ENCODE peak calls at places on chromosome 3, in nine cellular contexts. P, V, Y, W, I, L, A, E and S are unnamed samples.

GRCh38 chr3:27728195-27729087 is 6.3 kb upstream of the EOMES start:
- DNase-seq in E (no peak), A (no peak), P (no peak), V (no peak), Y (peak), I (no peak), L (no peak), W (no peak), S (no peak)

GRCh38 chr3:71064288-71064975 is 519.1 kb downstream of the FOXP1 start:
- DNase-seq in W (peak), I (peak), Y (no peak), L (peak), V (peak), E (peak), A (peak), P (peak), S (no peak)

GRCh38 chr3:110479676-110480075 is 591.9 kb upstream of the NECTIN3 start:
- DNase-seq in V (peak), W (no peak), L (no peak), P (no peak), I (no peak), Y (no peak), A (no peak), E (no peak), S (no peak)

GRCh38 chr3:188217681-188218080 is 63.7 kb downstream of the LPP start:
- DNase-seq in W (no peak), I (no peak), V (no peak), P (no peak), Y (no peak), L (no peak), A (no peak), E (no peak), S (no peak)

GRCh38 chr3:33428812-33429211 is 11.4 kb downstream of the UBP1 start:
- DNase-seq in L (no peak), V (no peak), P (no peak), I (no peak), Y (no peak), W (no peak), A (no peak), E (no peak), S (no peak)

GRCh38 chr3:126990890-126991289 is 8.0 kb downstream of the PLXNA1 start:
- DNase-seq in W (no peak), I (no peak), L (no peak), E (no peak), A (no peak), Y (no peak), P (no peak), V (no peak), S (no peak)

GRCh38 chr3:63818282-63819150 is 583 bp upstream of the C3orf49 start:
- DNase-seq in E (peak), P (peak), I (peak), L (peak), Y (peak), V (peak), A (peak), W (peak), S (peak)

GRCh38 chr3:13657660-13658435 is 108.9 kb downstream of the FBLN2 start:
- DNase-seq in V (peak), L (peak), W (peak), Y (peak), E (no peak), A (peak), P (no peak), I (peak), S (no peak)

GRCh38 chr3:63992461-63993209 is 30.7 kb downstream of the PSMD6 start:
- DNase-seq in L (no peak), A (no peak), Y (no peak), P (no peak), V (no peak), I (no peak), E (no peak), W (no peak), S (no peak)

GRCh38 chr3:105496343-105496742 is 129.6 kb downstream of the ALCAM start:
- DNase-seq in V (no peak), P (no peak), I (no peak), Y (no peak), A (no peak), E (no peak), W (no peak), L (no peak), S (no peak)

GRCh38 chr3:193974147-193974546 is 161.8 kb upstream of the HES1 start:
- DNase-seq in Y (no peak), V (peak), A (no peak), W (no peak), E (peak), L (no peak), I (peak), P (no peak), S (no peak)

GRCh38 chr3:155323063-155323666 is 29.7 kb upstream of the STRIT1 start:
- DNase-seq in P (no peak), E (peak), Y (no peak), L (peak), W (no peak), V (peak), I (peak), A (peak), S (no peak)

GRCh38 chr3:151766454-151766853 is 32.7 kb downstream of the AADACL2 start:
- DNase-seq in E (peak), A (no peak), Y (no peak), V (peak), I (peak), W (no peak), P (no peak), L (no peak), S (no peak)

GRCh38 chr3:57958642-57959406 is 49.4 kb upstream of the FLNB start:
- DNase-seq in V (peak), W (no peak), Y (no peak), A (no peak), P (no peak), I (no peak), E (peak), L (no peak), S (no peak)

GRCh38 chr3:47266709-47267489 is 15.7 kb downstream of the KIF9 start:
- DNase-seq in Y (peak), A (no peak), V (peak), P (peak), I (peak), E (peak), L (peak), W (peak), S (peak)

GRCh38 chr3:153903430-153903829 is 217.8 kb upstream of the ARHGEF26 start:
- DNase-seq in W (no peak), P (no peak), L (no peak), E (no peak), V (no peak), A (no peak), Y (no peak), I (no peak), S (no peak)

GRCh38 chr3:175041369-175041768 is 182.2 kb downstream of the NAALADL2 start:
- DNase-seq in V (no peak), Y (no peak), A (no peak), L (no peak), E (no peak), I (peak), W (no peak), P (no peak), S (no peak)

GRCh38 chr3:81778678-81779182 is 17.3 kb upstream of the GBE1 start:
- DNase-seq in P (no peak), V (peak), I (peak), W (no peak), L (no peak), A (no peak), E (peak), Y (no peak), S (no peak)

GRCh38 chr3:60917136-60917535 is 334.1 kb downstream of the FHIT start:
- DNase-seq in A (no peak), P (no peak), E (no peak), Y (no peak), I (no peak), L (no peak), V (no peak), W (no peak), S (no peak)

GRCh38 chr3:16875876-16876575 is 8.7 kb upstream of the PLCL2 start:
- DNase-seq in P (no peak), V (no peak), I (no peak), A (no peak), L (no peak), E (no peak), W (no peak), Y (no peak), S (no peak)

GRCh38 chr3:130969621-130970020 is 57.0 kb downstream of the ASTE1 start:
- DNase-seq in P (no peak), Y (no peak), A (no peak), V (no peak), I (no peak), L (no peak), E (peak), W (no peak), S (no peak)

DNA sequence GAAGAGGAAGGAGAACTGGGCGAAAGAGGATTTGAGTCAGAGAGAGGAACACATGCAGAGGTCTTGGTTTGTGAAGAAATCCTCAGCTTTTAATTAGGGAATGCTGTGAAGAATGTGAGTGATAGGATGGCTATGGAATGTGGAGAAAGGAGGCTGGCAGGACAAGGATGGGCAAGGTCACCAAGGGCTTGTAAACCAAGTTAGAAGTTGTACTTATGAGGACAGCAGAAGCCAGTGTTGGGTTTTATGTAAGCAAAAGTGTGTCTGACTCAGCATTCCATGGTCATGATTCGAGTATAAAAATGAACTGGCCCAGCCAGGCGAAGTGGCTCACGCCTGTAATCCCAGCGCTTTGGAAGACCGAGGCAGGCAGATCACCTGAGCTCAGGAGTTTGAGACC is 59.9 kb upstream of the IL12A start:
- DNase-seq in A (no peak), V (peak), E (peak), W (no peak), I (peak), Y (no peak), L (no peak), P (no peak), S (no peak)
- TF ChIP-seq CTCF in A (no peak), V (no peak), E (no peak), W (no peak), I (no peak), Y (no peak), L (no peak), P (no peak), S (no peak)

DNA sequence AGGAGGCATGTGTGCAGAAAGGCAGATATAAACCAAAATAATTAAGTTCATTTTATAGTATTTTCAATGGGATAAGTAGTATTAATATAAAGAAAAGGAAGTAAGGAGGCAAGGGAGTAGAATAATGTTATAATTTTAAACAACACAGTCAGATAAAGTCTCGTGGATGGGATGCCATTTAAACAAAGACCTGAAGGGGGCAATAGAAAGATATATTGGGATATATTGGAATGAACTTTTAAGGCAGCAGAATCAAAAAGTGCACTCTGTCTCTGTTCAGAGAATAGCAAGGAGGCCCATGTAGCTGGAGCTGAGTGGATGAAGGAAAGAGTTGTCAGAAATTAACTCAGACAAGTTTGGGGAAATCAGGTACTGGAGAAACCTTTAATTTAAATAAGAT is 158.7 kb downstream of the CGGBP1 start:
- DNase-seq in W (no peak), I (no peak), Y (no peak), P (no peak), A (no peak), L (no peak), E (no peak), V (peak), S (no peak)
- TF ChIP-seq CTCF in W (no peak), I (no peak), Y (no peak), P (peak), A (no peak), L (no peak), E (no peak), V (no peak), S (no peak)

DNA sequence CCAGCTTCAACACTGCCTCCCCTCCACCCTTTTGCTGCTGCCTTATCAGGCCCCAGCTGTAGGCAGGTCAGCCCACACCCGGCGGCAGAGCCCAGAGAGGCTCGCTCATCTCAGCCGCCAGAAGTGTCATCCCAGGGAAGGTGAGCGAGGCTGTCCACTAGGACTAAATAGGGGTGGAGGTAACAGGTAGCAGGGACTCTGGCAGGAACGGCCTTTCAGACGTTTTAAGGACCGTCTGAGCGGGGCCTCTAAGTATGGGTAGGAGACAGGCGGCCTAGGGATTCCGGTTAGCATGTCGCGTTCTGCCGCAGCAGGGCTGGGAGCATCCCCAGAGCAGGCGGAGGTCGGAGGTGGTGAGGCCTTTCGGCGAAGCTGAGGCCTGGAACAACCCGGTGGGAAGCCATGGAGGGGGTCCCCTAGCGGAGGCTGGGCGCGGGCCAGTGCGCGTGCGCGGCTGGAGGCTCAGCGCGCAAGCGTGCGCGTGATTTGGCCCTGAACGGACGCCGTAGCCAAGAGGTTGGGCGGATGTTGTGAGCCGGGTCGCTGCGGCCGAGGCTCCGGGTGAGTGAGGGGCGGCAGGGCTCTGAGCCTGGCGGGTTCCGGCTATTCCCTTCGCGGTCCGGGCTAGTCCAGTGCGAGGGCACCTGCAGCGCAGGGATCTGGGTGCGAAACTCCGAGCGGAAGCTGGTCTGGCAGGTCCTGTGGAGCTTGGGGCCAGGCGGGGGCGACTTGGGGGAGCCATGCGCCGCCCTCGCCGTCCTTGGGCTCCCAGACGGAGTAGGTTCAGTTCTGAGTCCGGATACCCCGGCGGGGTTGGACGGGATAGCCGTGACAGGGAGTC is at the start of the genes MST1 and RNF123:
- DNase-seq in V (peak), E (peak), P (peak), A (peak), L (peak), Y (peak), I (peak), W (peak), S (peak)
- TF ChIP-seq CTCF in V (peak), E (no peak), P (peak), A (no peak), L (peak), Y (no peak), I (peak), W (peak), S (no peak)

GRCh38 chr3:172330413-172330812 is 117.8 kb downstream of the GHSR start:
- DNase-seq in P (no peak), E (no peak), W (no peak), L (no peak), V (no peak), I (no peak), A (no peak), Y (no peak), S (no peak)

GRCh38 chr3:172334743-172335142 is 113.5 kb downstream of the GHSR start:
- DNase-seq in A (no peak), W (no peak), L (no peak), V (no peak), Y (no peak), P (no peak), E (no peak), I (no peak), S (no peak)

GRCh38 chr3:172332256-172333041 is 115.8 kb downstream of the GHSR start:
- DNase-seq in L (peak), A (peak), W (peak), I (peak), Y (peak), E (peak), P (peak), V (peak), S (no peak)

GRCh38 chr3:172333042-172333377 is 115.2 kb downstream of the GHSR start:
- DNase-seq in A (no peak), Y (no peak), V (no peak), P (no peak), E (no peak), L (no peak), I (no peak), W (no peak), S (no peak)

GRCh38 chr3:172333692-172334457 is 114.4 kb downstream of the GHSR start:
- DNase-seq in A (no peak), I (no peak), E (no peak), Y (no peak), W (no peak), P (no peak), V (no peak), L (no peak), S (no peak)
- TF ChIP-seq CTCF in A (peak), I (no peak), E (no peak), Y (no peak), W (no peak), P (no peak), V (no peak), L (no peak), S (no peak)

GRCh38 chr3:135412475-135412874 is 553.1 kb upstream of the PPP2R3A start:
- DNase-seq in V (no peak), E (no peak), A (no peak), L (no peak), Y (no peak), I (no peak), W (no peak), P (no peak), S (no peak)
- TF ChIP-seq CTCF in V (no peak), E (no peak), A (no peak), L (no peak), Y (no peak), I (no peak), W (no peak), P (no peak), S (no peak)

GRCh38 chr3:52532517-52532837 is 1.2 kb downstream of the NT5DC2 start:
- DNase-seq in I (peak), E (peak), A (peak), Y (peak), V (peak), L (peak), P (peak), W (peak), S (no peak)

GRCh38 chr3:52532838-52533622 is 627 bp downstream of the NT5DC2 start:
- DNase-seq in Y (peak), V (no peak), L (peak), W (peak), E (no peak), I (peak), P (peak), A (peak), S (no peak)

GRCh38 chr3:52535411-52536111 is 844 bp upstream of the UQCC5 start:
- DNase-seq in I (no peak), P (no peak), W (no peak), E (no peak), L (peak), V (no peak), A (peak), Y (peak), S (no peak)

GRCh38 chr3:52534281-52535183 is 875 bp upstream of the NT5DC2 start:
- DNase-seq in E (no peak), V (no peak), L (peak), I (peak), Y (peak), P (no peak), W (no peak), A (peak), S (no peak)

GRCh38 chr3:52533623-52534280 is at the start of gene NT5DC2:
- DNase-seq in E (peak), W (peak), L (peak), A (peak), P (peak), Y (peak), V (peak), I (peak), S (no peak)
- TF ChIP-seq CTCF in E (no peak), W (no peak), L (peak), A (no peak), P (no peak), Y (no peak), V (no peak), I (no peak), S (no peak)

GRCh38 chr3:78978037-78978436 is 789.8 kb downstream of the ROBO1 start:
- DNase-seq in W (no peak), E (no peak), I (no peak), L (no peak), A (no peak), Y (no peak), V (peak), P (no peak), S (no peak)
- TF ChIP-seq CTCF in W (no peak), E (peak), I (peak), L (peak), A (peak), Y (no peak), V (peak), P (no peak), S (no peak)